ENCODE peak calls at places on chromosomes 2 and 18, in five cellular contexts. J is CD4-positive, alpha-beta memory T cell; B is astrocyte; M is neuronal stem cell; I is OCI-LY7. G is an unnamed sample. For H3K9me3, the result is how much of the 10 kb centered on the place peaks cover.

GRCh38 chr2:5484868-5485267 is 207.3 kb upstream of the SOX11 start:
- DNase-seq in M (no peak), J (no peak), I (no peak), B (no peak), G (no peak)

GRCh38 chr18:38933910-38934510 is 1368.4 kb upstream of the CELF4 start:
- DNase-seq in I (no peak), M (no peak), B (no peak), J (no peak), G (no peak)

GRCh38 chr18:36199691-36200295 is 12.5 kb downstream of the MOCOS start:
- DNase-seq in I (no peak), B (no peak), M (no peak), J (no peak), G (no peak)

GRCh38 chr2:140586379-140586778 is 1544.4 kb downstream of the LRP1B start:
- DNase-seq in B (no peak), M (peak), J (no peak), I (peak), G (no peak)

GRCh38 chr2:239735131-239735828 is 289.9 kb downstream of the NDUFA10 start:
- DNase-seq in M (peak), J (no peak), I (no peak), B (no peak), G (no peak)

GRCh38 chr2:233068762-233069418 is 8.7 kb downstream of the INPP5D start:
- DNase-seq in B (no peak), M (no peak), I (no peak), J (no peak), G (no peak)

GRCh38 chr18:62030091-62030985 is 137.5 kb upstream of the RNF152 start:
- DNase-seq in M (no peak), B (peak), J (no peak), I (no peak), G (no peak)

GRCh38 chr2:120805011-120805410 is 69.3 kb downstream of the GLI2 start:
- DNase-seq in M (no peak), I (no peak), J (no peak), B (no peak), G (no peak)

GRCh38 chr18:9841752-9842151 is 44.0 kb upstream of the TXNDC2 start:
- DNase-seq in I (no peak), J (no peak), M (no peak), B (no peak), G (no peak)

GRCh38 chr2:28188436-28188835 is 204.2 kb upstream of the FOSL2 start:
- DNase-seq in I (no peak), M (no peak), J (no peak), B (no peak), G (no peak)

GRCh38 chr2:196176142-196176738 is 4.9 kb upstream of the STK17B start:
- DNase-seq in M (no peak), J (peak), B (no peak), I (peak), G (peak)

GRCh38 chr18:72783517-72783916 is 84.3 kb downstream of the NETO1 start:
- DNase-seq in J (no peak), I (no peak), M (no peak), B (no peak), G (no peak)

GRCh38 chr2:58571181-58571852 is 330.2 kb upstream of the FANCL start:
- DNase-seq in M (peak), J (no peak), B (peak), I (peak), G (no peak)

GRCh38 chr2:130874512-130874911 is 37.8 kb downstream of the ARHGEF4 start:
- DNase-seq in I (no peak), J (no peak), B (no peak), M (no peak), G (no peak)

GRCh38 chr2:200438251-200438650 is 71.6 kb downstream of the KCTD18 start:
- DNase-seq in I (no peak), B (no peak), M (no peak), J (no peak), G (no peak)

GRCh38 chr18:45221363-45221762 is 393.9 kb upstream of the SLC14A2 start:
- DNase-seq in J (no peak), I (no peak), M (no peak), B (peak), G (no peak)

GRCh38 chr2:32136097-32136496 is 29.6 kb upstream of the SLC30A6 start:
- DNase-seq in J (no peak), I (no peak), B (peak), M (no peak), G (no peak)

GRCh38 chr2:71555798-71556454 is 102.6 kb downstream of the DYSF start:
- DNase-seq in I (no peak), J (no peak), M (no peak), B (no peak), G (no peak)

GRCh38 chr2:223815884-223816570 is 21.4 kb downstream of the AP1S3 start:
- DNase-seq in J (no peak), B (peak), I (no peak), M (no peak), G (no peak)

GRCh38 chr18:13831864-13832508 is 8.0 kb downstream of the MC5R start:
- DNase-seq in B (no peak), M (peak), I (no peak), J (no peak), G (no peak)

GRCh38 chr2:79294994-79295393 is 135.4 kb upstream of the REG3A start:
- DNase-seq in I (no peak), J (no peak), B (no peak), M (no peak), G (no peak)

GRCh38 chr18:63962137-63962536 is 7.7 kb upstream of the SERPINB8 start:
- DNase-seq in M (no peak), B (no peak), J (no peak), I (no peak), G (no peak)

GRCh38 chr2:26764906-26765305 is 822 bp downstream of the SLC35F6 start:
- DNase-seq in I (no peak), B (no peak), M (no peak), J (no peak), G (no peak)

GRCh38 chr2:37324786-37325624 is at the start of gene PRKD3:
- DNase-seq in I (no peak), M (no peak), J (peak), B (peak), G (peak)

GRCh38 chr2:69581774-69582581 is 61.6 kb downstream of the AAK1 start:
- DNase-seq in I (no peak), J (no peak), B (peak), M (no peak), G (no peak)

GRCh38 chr2:38097611-38098350 is 21.8 kb upstream of the CYP1B1 start:
- DNase-seq in I (no peak), B (peak), M (no peak), J (no peak), G (no peak)

DNA sequence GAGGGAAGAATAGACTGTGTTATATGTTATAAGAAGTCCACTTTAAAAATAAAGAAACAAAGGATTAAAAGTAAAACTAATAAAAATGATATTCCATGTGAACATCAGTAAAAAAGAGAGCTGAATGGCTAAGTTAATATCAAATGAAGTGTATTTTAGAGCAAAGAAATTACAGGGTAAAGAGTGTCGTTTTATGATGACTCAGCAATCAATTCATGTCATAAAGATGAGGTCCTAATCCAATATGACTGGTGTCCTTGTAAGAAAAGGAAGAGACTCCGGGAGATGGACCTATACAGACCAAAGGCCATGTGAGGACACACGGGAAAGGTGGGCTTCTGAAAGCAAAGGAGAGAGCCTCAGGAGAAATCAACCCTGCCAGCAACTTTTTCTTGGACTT is 615.5 kb upstream of the KLHL29 start:
- DNase-seq in I (no peak), M (no peak), B (no peak), J (no peak), G (no peak)
- H3K9me3 ChIP-seq in I (under half), M (under half), B (under half), J (under half), G (under half)

GRCh38 chr2:8628179-8628869 is 53.5 kb upstream of the ID2 start:
- DNase-seq in M (no peak), I (peak), J (no peak), B (no peak), G (no peak)
- H3K9me3 ChIP-seq in M (under half), I (under half), J (under half), B (under half), G (under half)

GRCh38 chr2:80560298-80560697 is 255.7 kb upstream of the LRRTM1 start:
- DNase-seq in J (no peak), B (no peak), M (no peak), I (no peak), G (no peak)
- H3K9me3 ChIP-seq in J (under half), B (under half), M (under half), I (under half), G (under half)

GRCh38 chr2:15841776-15842554 is 98.4 kb upstream of the MYCN start:
- DNase-seq in J (no peak), M (no peak), B (no peak), I (no peak), G (no peak)

GRCh38 chr2:15840969-15841368 is 99.4 kb upstream of the MYCN start:
- DNase-seq in J (no peak), I (no peak), M (no peak), B (no peak), G (no peak)

GRCh38 chr2:15845294-15845693 is 95.1 kb upstream of the MYCN start:
- DNase-seq in J (no peak), I (no peak), M (no peak), B (no peak), G (no peak)

GRCh38 chr2:15844099-15844801 is 96.1 kb upstream of the MYCN start:
- DNase-seq in I (no peak), B (no peak), M (no peak), J (no peak), G (no peak)

DNA sequence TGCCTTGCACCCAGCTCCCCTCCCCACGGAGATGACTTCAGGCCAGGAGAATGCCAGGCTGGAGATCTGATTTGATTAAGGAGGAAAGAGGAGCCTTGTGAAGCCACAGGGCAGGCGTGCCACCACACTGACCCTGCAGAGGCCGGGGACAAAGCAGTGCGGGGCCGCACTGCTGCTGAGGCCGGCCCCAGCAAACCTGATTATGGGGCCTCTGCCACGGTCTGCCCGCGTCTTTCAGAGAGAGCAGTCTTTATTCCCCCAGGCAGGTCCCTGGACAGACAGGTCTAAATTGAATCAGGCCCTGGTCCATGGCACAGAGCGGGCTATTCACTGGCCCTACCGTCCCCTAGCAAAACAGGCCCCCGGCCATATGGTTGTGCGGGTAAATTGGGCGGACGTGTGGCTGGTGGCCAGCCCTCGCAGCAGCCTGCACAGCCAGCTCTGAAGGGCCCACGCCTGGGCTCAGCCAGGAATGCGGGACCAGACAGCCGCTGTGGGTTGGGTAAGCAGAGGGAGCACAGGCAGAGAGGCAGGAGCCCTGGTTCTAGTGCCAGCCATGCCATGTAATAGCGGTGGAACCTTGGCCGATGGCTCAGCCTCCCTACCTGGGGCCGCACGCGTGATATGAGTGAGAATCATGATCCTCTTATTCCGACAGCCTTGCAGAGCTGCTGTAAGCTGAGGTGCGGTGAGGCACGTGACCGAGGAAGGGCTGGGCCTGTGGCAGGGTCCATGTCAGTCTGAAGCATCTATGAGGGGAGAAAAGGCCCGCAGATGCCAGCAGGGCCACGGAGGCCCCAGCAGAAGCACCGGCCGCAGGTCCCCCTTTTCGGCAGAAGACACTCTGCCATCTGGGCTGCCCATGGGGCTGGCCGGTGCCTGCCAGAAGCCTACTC is 97.3 kb upstream of the MYCN start:
- DNase-seq in J (no peak), I (no peak), M (no peak), B (no peak), G (no peak)
- H3K9me3 ChIP-seq in J (under half), I (under half), M (under half), B (under half), G (under half)

GRCh38 chr18:14916851-14917250 is 168.9 kb downstream of the ANKRD30B start:
- DNase-seq in M (no peak), I (no peak), B (no peak), J (no peak), G (no peak)
- H3K9me3 ChIP-seq in M (under half), I (under half), B (under half), J (under half), G (under half)

G was measured in T-helper 17 cell.